ENCODE peak calls at places on chromosomes 5 and 9, in four cellular contexts. X is Peyer's patch, T is breast epithelium, W is brain microvascular endothelial cell. Z is an unnamed sample.
A peak's percentile ranks its signal among the peaks of the same experiment; 100 is the strongest.

GRCh38 chr9:34719021-34719768 is 9.3 kb upstream of the CCL21 start:
- DNase-seq in X (no peak), T (no peak), W (no peak), Z (no peak)

GRCh38 chr5:174314261-174314660 is 268.8 kb downstream of the NSG2 start:
- DNase-seq in X (no peak), T (peak; percentile 36), W (no peak), Z (no peak)

GRCh38 chr5:109350537-109351270 is 59.1 kb downstream of the PJA2 start:
- DNase-seq in X (no peak), T (no peak), W (no peak), Z (no peak)

GRCh38 chr5:52922384-52922783 is 66.8 kb upstream of the ITGA2 start:
- DNase-seq in X (no peak), T (no peak), W (peak; percentile 98), Z (no peak)

GRCh38 chr5:38796000-38796738 is 49.6 kb upstream of the OSMR start:
- DNase-seq in X (no peak), T (no peak), W (no peak), Z (no peak)

GRCh38 chr5:168047043-168047668 is 244.3 kb upstream of the WWC1 start:
- DNase-seq in X (no peak), T (no peak), W (peak; percentile 11), Z (peak; percentile 42)

GRCh38 chr9:99353408-99353807 is 131.3 kb downstream of the SEC61B start:
- DNase-seq in X (no peak), T (no peak), W (peak; percentile 90), Z (no peak)

GRCh38 chr5:143404416-143405062 is 1.1 kb upstream of the NR3C1 start:
- DNase-seq in X (peak; percentile 78), T (peak; percentile 67), W (peak; percentile 84), Z (peak; percentile 62)

GRCh38 chr5:149618581-149619248 is 37.4 kb downstream of the ARHGEF37 start:
- DNase-seq in X (peak; percentile 46), T (no peak), W (peak; percentile 69), Z (peak; percentile 47)

GRCh38 chr5:166910995-166911394 is 1380.5 kb upstream of the WWC1 start:
- DNase-seq in X (no peak), T (no peak), W (no peak), Z (no peak)

GRCh38 chr5:35898952-35899351 is 39.5 kb downstream of the CAPSL start:
- DNase-seq in X (no peak), T (no peak), W (no peak), Z (no peak)

GRCh38 chr5:234450-234849 is 16.3 kb downstream of the SDHA start:
- DNase-seq in X (no peak), T (no peak), W (no peak), Z (no peak)

GRCh38 chr9:134192311-134192950 is 28.1 kb upstream of the RNU6ATAC start:
- DNase-seq in X (no peak), T (no peak), W (no peak), Z (no peak)

GRCh38 chr9:99833735-99834134 is 12.1 kb downstream of the NR4A3 start:
- DNase-seq in X (no peak), T (no peak), W (no peak), Z (no peak)

GRCh38 chr9:131008909-131009618 is at the start of gene LAMC3:
- DNase-seq in X (no peak), T (no peak), W (no peak), Z (no peak)

GRCh38 chr5:83731638-83732037 is 11.0 kb upstream of the HAPLN1 start:
- DNase-seq in X (no peak), T (no peak), W (no peak), Z (no peak)

GRCh38 chr5:16520806-16521205 is 55.2 kb upstream of the ZNF622 start:
- DNase-seq in X (no peak), T (no peak), W (no peak), Z (no peak)

GRCh38 chr5:113059232-113059805 is 82.7 kb downstream of the DCP2 start:
- DNase-seq in X (no peak), T (no peak), W (no peak), Z (no peak)

GRCh38 chr9:123550797-123551196 is 194.8 kb downstream of the CRB2 start:
- DNase-seq in X (no peak), T (no peak), W (no peak), Z (no peak)

GRCh38 chr9:115808108-115808507 is 345.5 kb upstream of the PAPPA start:
- DNase-seq in X (no peak), T (no peak), W (no peak), Z (no peak)

GRCh38 chr9:94472766-94473165 is 82.1 kb upstream of the PCAT7 start:
- DNase-seq in X (no peak), T (no peak), W (peak; percentile 66), Z (no peak)

GRCh38 chr9:4420351-4420750 is 69.9 kb upstream of the SLC1A1 start:
- DNase-seq in X (no peak), T (no peak), W (no peak), Z (no peak)

GRCh38 chr5:90191352-90192045 is 218.1 kb downstream of the CETN3 start:
- DNase-seq in X (no peak), T (no peak), W (no peak), Z (no peak)

GRCh38 chr9:38682713-38683112 is 37.2 kb downstream of the FAM240B start:
- DNase-seq in X (no peak), T (no peak), W (peak; percentile 89), Z (no peak)

GRCh38 chr9:111036068-111036789 is 2.0 kb downstream of the LPAR1 start:
- DNase-seq in X (peak; percentile 21), T (peak; percentile 59), W (peak; percentile 21), Z (peak; percentile 71)

GRCh38 chr5:93294184-93294583 is 286.8 kb downstream of the NR2F1-AS1 start:
- DNase-seq in X (no peak), T (no peak), W (no peak), Z (no peak)

GRCh38 chr5:32909207-32909606 is 198.1 kb downstream of the NPR3 start:
- DNase-seq in X (no peak), T (no peak), W (peak; percentile 34), Z (no peak)

GRCh38 chr9:131732061-131732526 is 7.8 kb downstream of the RAPGEF1 start:
- DNase-seq in X (no peak), T (no peak), W (no peak), Z (no peak)

GRCh38 chr5:60972225-60972624 is 27.2 kb downstream of the NDUFAF2 start:
- DNase-seq in X (no peak), T (no peak), W (no peak), Z (no peak)

GRCh38 chr5:151092750-151093149 is 11.9 kb upstream of the TNIP1 start:
- DNase-seq in X (no peak), T (no peak), W (peak; percentile 66), Z (no peak)
- H3K4me3 ChIP-seq in X (no peak overlapping the region), T (no peak overlapping the region), W (no peak overlapping the region), Z (no peak overlapping the region)

GRCh38 chr9:136667940-136668760 is 5.4 kb downstream of the EGFL7 start:
- DNase-seq in X (no peak), T (no peak), W (no peak), Z (no peak)

GRCh38 chr9:136666364-136667216 is 3.9 kb downstream of the EGFL7 start:
- DNase-seq in X (no peak), T (no peak), W (no peak), Z (no peak)

GRCh38 chr9:136665704-136666363 is 3.1 kb downstream of the EGFL7 start:
- DNase-seq in X (no peak), T (no peak), W (no peak), Z (no peak)

GRCh38 chr9:136668983-136669790 is 6.5 kb downstream of the EGFL7 start:
- DNase-seq in X (no peak), T (no peak), W (no peak), Z (no peak)

DNA sequence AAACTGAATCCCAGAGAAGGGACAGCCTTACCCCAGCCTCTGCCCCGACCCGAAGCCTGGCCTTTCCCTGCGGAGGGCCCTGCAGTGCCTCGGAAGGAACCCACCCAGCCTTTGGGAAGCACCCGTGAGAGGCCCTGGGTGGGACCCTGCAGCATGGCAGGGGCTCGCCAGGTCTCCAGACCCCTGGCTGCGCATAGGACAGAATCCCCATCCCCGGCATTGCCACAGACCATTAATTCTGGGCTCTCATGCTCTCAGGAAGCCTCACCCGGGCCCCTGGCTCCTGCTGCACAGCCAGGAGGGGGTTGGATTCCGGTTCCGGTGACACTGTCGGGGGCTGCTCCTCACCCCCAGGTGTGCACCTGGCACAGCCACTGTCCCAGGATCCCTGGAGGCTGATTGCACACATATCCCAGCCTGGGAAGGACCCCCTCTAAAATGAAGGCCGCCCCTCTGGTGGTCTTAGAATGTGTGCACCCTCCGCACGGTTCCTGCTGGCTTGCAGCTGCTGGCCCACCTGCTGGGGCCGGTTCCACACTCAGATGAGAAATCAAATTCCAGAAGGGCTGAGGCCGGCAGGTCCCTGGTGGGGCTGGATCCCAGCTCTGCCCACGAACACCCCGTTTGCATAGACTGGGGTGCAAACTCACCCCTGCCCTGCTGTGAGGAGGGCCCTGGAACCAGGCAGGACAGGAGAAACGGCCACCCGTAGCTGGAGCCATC is 4.7 kb downstream of the EGFL7 start:
- DNase-seq in X (no peak), T (no peak), W (no peak), Z (no peak)
- H3K27ac ChIP-seq in X (peak overlapping the region; percentile 39), T (no peak overlapping the region), W (no peak overlapping the region), Z (no peak overlapping the region)

GRCh38 chr9:86488794-86489193 is 134.6 kb upstream of the TUT7 start:
- DNase-seq in X (no peak), T (no peak), W (no peak), Z (no peak)
- TF ChIP-seq CTCF in X (no peak), T (no peak), W (no peak), Z (no peak)

DNA sequence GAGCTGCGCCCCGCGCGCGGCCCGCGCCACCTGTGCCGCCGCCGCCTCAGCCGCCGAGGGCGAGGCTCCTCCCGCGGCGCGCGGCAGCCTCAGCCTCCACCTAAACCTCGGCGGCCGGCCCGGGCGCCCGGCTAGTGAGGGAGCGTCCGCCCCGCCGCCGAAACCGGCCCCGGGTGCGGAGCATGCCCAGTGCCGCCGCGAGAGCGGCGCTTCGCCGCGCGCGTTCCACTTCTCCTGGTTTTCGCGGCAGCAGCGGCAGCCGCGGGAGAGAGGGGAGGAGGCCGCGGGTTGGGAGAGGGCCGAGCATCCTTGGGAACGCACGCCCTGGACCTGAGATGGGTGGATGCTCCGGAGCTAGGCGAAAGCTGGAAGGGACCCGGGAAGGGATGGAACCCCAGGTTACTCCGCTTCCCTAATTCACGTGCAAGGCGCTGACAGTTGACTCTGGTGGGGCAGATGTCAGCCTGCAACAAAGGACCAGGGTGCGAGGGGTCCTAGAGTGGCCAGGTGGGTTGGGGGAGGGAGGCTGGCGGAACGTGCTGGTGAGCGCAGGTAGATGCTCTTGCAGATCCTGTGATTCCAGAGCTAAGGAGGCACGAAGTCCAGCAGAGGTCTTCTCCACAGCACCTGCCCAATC is at the start of gene CTNND2:
- DNase-seq in X (no peak), T (peak; percentile 76), W (no peak), Z (peak; percentile 84)
- H3K4me3 ChIP-seq in X (peak within 1 kb of the TSS; percentile 40), T (no peak within 1 kb of the TSS), W (peak within 1 kb of the TSS; percentile 35), Z (peak within 1 kb of the TSS; percentile 77)

GRCh38 chr9:129348890-129349570 is 171.0 kb upstream of the IER5L start:
- DNase-seq in X (no peak), T (no peak), W (no peak), Z (no peak)
- H3K27ac ChIP-seq in X (no peak overlapping the region), T (no peak overlapping the region), W (no peak overlapping the region), Z (no peak overlapping the region)